ENCODE peak calls at places on chromosomes 7 and 10, in eight cellular contexts. L, P, E, U, Y, O, C and K are unnamed samples. For H3K4me1, the result is how much of the 10 kb centered on the place peaks cover.

GRCh38 chr10:38156416-38157269 is 62.5 kb downstream of the ZNF37A start:
- DNase-seq in L (no peak), P (no peak), E (no peak), U (no peak), Y (no peak), O (no peak), C (no peak), K (no peak)

GRCh38 chr7:23474829-23475578 is 4.7 kb upstream of the IGF2BP3 start:
- DNase-seq in L (no peak), P (no peak), E (no peak), U (no peak), Y (no peak), O (no peak), C (no peak), K (no peak)

GRCh38 chr10:61899045-61899444 is 2.5 kb upstream of the ARID5B start:
- DNase-seq in L (no peak), P (no peak), E (peak), U (peak), Y (no peak), O (no peak), C (no peak), K (no peak)

GRCh38 chr10:118962159-118962863 is 67.2 kb upstream of the NANOS1 start:
- DNase-seq in L (peak), P (no peak), E (no peak), U (no peak), Y (no peak), O (no peak), C (no peak), K (no peak)

GRCh38 chr7:136845899-136846465 is 22.5 kb upstream of the CHRM2 start:
- DNase-seq in L (no peak), P (no peak), E (peak), U (peak), Y (no peak), O (no peak), C (no peak), K (no peak)

GRCh38 chr10:119287613-119287991 is 80.2 kb downstream of the GRK5 start:
- DNase-seq in L (peak), P (no peak), E (no peak), U (no peak), Y (no peak), O (no peak), C (no peak), K (no peak)

GRCh38 chr10:35218339-35218955 is 91.8 kb downstream of the CREM start:
- DNase-seq in L (peak), P (peak), E (peak), U (peak), Y (peak), O (peak), C (peak), K (peak)

GRCh38 chr7:80918909-80919721 is at the start of gene SEMA3C:
- DNase-seq in L (peak), P (no peak), E (peak), U (peak), Y (peak), O (peak), C (peak), K (peak)

GRCh38 chr10:60123668-60124067 is 217.3 kb upstream of the CCDC6 start:
- DNase-seq in L (no peak), P (no peak), E (peak), U (peak), Y (no peak), O (no peak), C (no peak), K (no peak)

GRCh38 chr10:90222939-90223338 is 521.5 kb downstream of the KIF20B start:
- DNase-seq in L (no peak), P (no peak), E (no peak), U (no peak), Y (no peak), O (no peak), C (no peak), K (no peak)

GRCh38 chr7:107103369-107103768 is 58.9 kb downstream of the PRKAR2B start:
- DNase-seq in L (no peak), P (no peak), E (no peak), U (peak), Y (no peak), O (no peak), C (no peak), K (no peak)

GRCh38 chr10:118754132-118754555 is 626 bp downstream of the CACUL1 start:
- DNase-seq in L (peak), P (peak), E (peak), U (peak), Y (no peak), O (peak), C (peak), K (peak)

GRCh38 chr10:77637986-77638765 is 568 bp upstream of the KCNMA1 start:
- DNase-seq in L (peak), P (no peak), E (peak), U (peak), Y (peak), O (no peak), C (no peak), K (peak)

GRCh38 chr10:29862926-29863614 is 196.3 kb downstream of the JCAD start:
- DNase-seq in L (no peak), P (no peak), E (peak), U (peak), Y (no peak), O (no peak), C (no peak), K (no peak)

GRCh38 chr7:122803323-122803722 is 82.9 kb downstream of the CADPS2 start:
- DNase-seq in L (peak), P (no peak), E (peak), U (peak), Y (no peak), O (no peak), C (no peak), K (peak)

GRCh38 chr7:108063520-108063933 is 60.6 kb upstream of the LAMB1 start:
- DNase-seq in L (no peak), P (no peak), E (no peak), U (no peak), Y (no peak), O (no peak), C (no peak), K (no peak)

GRCh38 chr10:132146941-132147915 is 39.5 kb upstream of the DPYSL4 start:
- DNase-seq in L (no peak), P (no peak), E (no peak), U (no peak), Y (no peak), O (no peak), C (no peak), K (no peak)

GRCh38 chr7:19899517-19899916 is 126.1 kb upstream of the TMEM196 start:
- DNase-seq in L (no peak), P (no peak), E (peak), U (peak), Y (no peak), O (no peak), C (no peak), K (no peak)

GRCh38 chr7:98133181-98133580 is 26.5 kb downstream of the LMTK2 start:
- DNase-seq in L (no peak), P (no peak), E (peak), U (peak), Y (no peak), O (no peak), C (no peak), K (no peak)

GRCh38 chr10:124285587-124286527 is 132.9 kb downstream of the OAT start:
- DNase-seq in L (peak), P (no peak), E (peak), U (no peak), Y (no peak), O (peak), C (no peak), K (no peak)

GRCh38 chr7:108129018-108129965 is 869 bp downstream of the LAMB4 start:
- DNase-seq in L (no peak), P (no peak), E (peak), U (no peak), Y (no peak), O (no peak), C (no peak), K (no peak)

GRCh38 chr7:37656913-37657530 is 26.5 kb upstream of the GPR141 start:
- DNase-seq in L (no peak), P (no peak), E (no peak), U (no peak), Y (no peak), O (no peak), C (no peak), K (no peak)

GRCh38 chr7:128792471-128793183 is 859 bp downstream of the CCDC136 start:
- DNase-seq in L (no peak), P (no peak), E (no peak), U (no peak), Y (no peak), O (no peak), C (no peak), K (no peak)

GRCh38 chr7:127938588-127938987 is 92.6 kb downstream of the LRRC4 start:
- DNase-seq in L (no peak), P (no peak), E (peak), U (peak), Y (no peak), O (no peak), C (no peak), K (no peak)

GRCh38 chr10:12448729-12449391 is 99.5 kb downstream of the CAMK1D start:
- DNase-seq in L (no peak), P (peak), E (peak), U (peak), Y (peak), O (peak), C (peak), K (peak)

GRCh38 chr10:114719311-114719710 is 61.2 kb upstream of the ABLIM1 start:
- DNase-seq in L (no peak), P (no peak), E (no peak), U (no peak), Y (no peak), O (no peak), C (no peak), K (no peak)

GRCh38 chr7:151664268-151664667 is 144.6 kb upstream of the RHEB start:
- DNase-seq in L (no peak), P (no peak), E (no peak), U (no peak), Y (no peak), O (no peak), C (no peak), K (no peak)

GRCh38 chr7:33452805-33453502 is 323.6 kb downstream of the BBS9 start:
- DNase-seq in L (no peak), P (no peak), E (peak), U (peak), Y (no peak), O (no peak), C (no peak), K (no peak)

GRCh38 chr10:121608669-121609190 is 10.5 kb upstream of the FGFR2 start:
- DNase-seq in L (peak), P (no peak), E (no peak), U (no peak), Y (peak), O (no peak), C (peak), K (peak)

GRCh38 chr7:47330561-47331178 is 251.2 kb downstream of the TNS3 start:
- DNase-seq in L (peak), P (no peak), E (no peak), U (no peak), Y (no peak), O (no peak), C (no peak), K (no peak)
- H3K4me1 ChIP-seq in L (under half), P (under half), E (under half), U (under half), Y (under half), O (half or more), C (under half), K (under half)

GRCh38 chr7:73830618-73830871 is 251 bp upstream of the CLDN4 start:
- DNase-seq in L (no peak), P (no peak), E (no peak), U (no peak), Y (no peak), O (no peak), C (no peak), K (no peak)

GRCh38 chr7:73829921-73830617 is 727 bp upstream of the CLDN4 start:
- DNase-seq in L (no peak), P (no peak), E (no peak), U (no peak), Y (no peak), O (no peak), C (no peak), K (no peak)

GRCh38 chr7:73829505-73829904 is 1.3 kb upstream of the CLDN4 start:
- DNase-seq in L (peak), P (no peak), E (no peak), U (no peak), Y (no peak), O (no peak), C (no peak), K (no peak)

GRCh38 chr7:73831656-73832579 is 1.1 kb downstream of the CLDN4 start:
- DNase-seq in L (peak), P (no peak), E (no peak), U (no peak), Y (no peak), O (no peak), C (no peak), K (peak)

DNA sequence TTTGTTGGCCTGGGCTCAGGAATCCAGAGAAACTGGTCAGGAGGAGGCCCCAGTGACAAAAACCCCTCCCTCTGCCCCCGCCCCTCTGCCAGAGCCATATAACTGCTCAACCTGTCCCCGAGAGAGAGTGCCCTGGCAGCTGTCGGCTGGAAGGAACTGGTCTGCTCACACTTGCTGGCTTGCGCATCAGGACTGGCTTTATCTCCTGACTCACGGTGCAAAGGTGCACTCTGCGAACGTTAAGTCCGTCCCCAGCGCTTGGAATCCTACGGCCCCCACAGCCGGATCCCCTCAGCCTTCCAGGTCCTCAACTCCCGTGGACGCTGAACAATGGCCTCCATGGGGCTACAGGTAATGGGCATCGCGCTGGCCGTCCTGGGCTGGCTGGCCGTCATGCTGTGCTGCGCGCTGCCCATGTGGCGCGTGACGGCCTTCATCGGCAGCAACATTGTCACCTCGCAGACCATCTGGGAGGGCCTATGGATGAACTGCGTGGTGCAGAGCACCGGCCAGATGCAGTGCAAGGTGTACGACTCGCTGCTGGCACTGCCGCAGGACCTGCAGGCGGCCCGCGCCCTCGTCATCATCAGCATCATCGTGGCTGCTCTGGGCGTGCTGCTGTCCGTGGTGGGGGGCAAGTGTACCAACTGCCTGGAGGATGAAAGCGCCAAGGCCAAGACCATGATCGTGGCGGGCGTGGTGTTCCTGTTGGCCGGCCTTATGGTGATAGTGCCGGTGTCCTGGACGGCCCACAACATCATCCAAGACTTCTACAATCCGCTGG is at the start of gene CLDN4:
- DNase-seq in L (peak), P (no peak), E (no peak), U (no peak), Y (no peak), O (no peak), C (no peak), K (no peak)
- H3K4me3 ChIP-seq in L (no peak), P (no peak), E (no peak), U (no peak), Y (no peak), O (no peak), C (peak), K (no peak)

DNA sequence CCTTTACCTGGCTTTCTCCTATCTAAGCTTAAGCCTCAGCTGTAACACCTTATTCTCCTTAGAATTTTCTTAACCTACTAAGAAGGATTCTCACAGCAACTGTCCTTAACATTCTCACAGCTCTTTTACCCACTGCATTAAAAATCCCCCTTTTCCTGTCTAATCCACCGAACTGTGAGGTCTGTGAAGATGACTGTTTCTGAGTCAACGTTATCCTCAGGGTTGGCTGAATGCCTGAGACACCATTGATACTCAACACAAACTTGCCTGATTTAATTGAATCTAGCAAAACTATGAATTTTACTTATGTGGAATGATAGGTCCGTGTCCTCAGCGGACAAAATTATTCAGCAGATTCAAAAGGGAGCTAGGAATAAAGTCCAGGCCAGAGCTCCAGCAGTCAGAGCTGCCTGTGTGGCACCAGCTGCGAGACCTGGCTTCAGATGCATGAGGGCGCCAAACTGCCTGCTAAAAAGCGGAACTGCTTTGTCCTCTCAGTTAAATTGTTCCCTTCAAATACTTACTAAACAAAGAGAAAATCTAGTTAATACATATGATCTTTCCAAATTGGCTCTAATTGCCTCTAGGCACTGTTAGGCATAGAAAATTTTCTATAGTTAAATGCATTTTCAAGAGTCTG is 33.4 kb upstream of the VWDE start:
- DNase-seq in L (peak), P (no peak), E (peak), U (peak), Y (no peak), O (no peak), C (no peak), K (no peak)
- H3K27ac ChIP-seq in L (no peak), P (no peak), E (no peak), U (no peak), Y (no peak), O (no peak), C (no peak), K (no peak)

GRCh38 chr7:5696346-5697100 is 84.9 kb downstream of the RNF216 start:
- DNase-seq in L (no peak), P (no peak), E (no peak), U (no peak), Y (no peak), O (no peak), C (no peak), K (no peak)

GRCh38 chr7:5693529-5693928 is 87.9 kb downstream of the RNF216 start:
- DNase-seq in L (no peak), P (no peak), E (peak), U (no peak), Y (no peak), O (peak), C (no peak), K (no peak)

GRCh38 chr7:5694221-5694754 is 87.2 kb downstream of the RNF216 start:
- DNase-seq in L (no peak), P (no peak), E (peak), U (peak), Y (peak), O (no peak), C (peak), K (no peak)

GRCh38 chr7:5695709-5696345 is 85.6 kb downstream of the RNF216 start:
- DNase-seq in L (no peak), P (no peak), E (peak), U (no peak), Y (peak), O (peak), C (peak), K (peak)

DNA sequence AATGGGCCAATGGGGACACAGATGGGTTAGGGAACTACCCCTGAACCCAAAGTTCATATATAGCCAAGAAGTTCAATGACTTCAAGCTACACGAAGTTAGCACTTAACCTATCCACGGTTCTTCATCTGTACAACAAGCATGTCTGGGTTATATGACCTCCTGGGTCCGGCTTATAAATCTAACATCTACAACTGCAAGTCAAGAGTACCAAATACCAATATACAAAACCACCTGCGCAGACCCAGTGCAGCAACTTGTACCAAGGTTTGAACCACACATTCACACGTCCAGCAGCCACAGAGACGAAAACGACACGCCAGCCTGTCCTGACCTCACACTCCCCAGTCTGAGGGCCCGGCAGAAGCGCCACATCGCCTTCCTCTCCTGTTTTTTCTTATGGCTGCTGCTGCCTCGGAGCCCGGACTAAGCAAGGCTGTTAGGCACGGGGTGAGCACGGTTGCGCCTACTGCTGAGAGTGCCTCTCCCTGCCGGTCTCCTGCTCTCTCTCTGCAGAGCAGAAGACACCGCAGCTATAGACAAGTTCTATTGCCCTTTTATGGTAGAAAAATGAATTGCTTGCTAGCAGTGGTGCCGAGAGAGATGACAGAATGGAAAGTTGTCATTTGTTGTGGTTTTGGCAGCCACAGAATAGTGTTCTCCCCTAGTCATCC is 86.3 kb downstream of the RNF216 start:
- DNase-seq in L (no peak), P (peak), E (peak), U (peak), Y (peak), O (peak), C (peak), K (peak)
- H3K4me1 ChIP-seq in L (under half), P (half or more), E (half or more), U (half or more), Y (under half), O (half or more), C (half or more), K (half or more)

DNA sequence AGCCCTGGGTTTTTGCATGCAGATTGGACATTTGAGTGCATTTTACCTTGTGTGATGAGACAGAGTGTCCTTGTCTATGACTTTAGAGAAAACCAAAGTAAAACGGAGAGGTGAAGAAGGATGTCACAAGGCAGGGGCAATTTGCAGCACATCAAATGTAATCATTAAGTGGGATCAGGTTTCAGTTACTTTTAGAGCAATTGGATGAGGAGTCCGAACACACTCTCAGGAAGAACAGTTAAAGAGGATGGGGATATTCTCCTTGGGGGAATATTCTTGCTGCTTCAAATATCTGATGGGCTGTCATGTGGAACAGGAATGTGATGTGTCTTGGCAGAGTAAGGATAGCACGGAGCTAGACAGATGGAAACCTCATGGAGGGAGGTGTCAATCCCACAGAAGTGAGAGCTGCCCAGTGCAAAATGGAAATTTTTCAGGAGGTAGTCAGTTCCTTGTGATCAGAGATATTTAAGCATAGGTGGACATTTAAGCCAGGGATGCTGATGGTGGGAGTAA is 765 bp downstream of the RAB19 start:
- DNase-seq in L (no peak), P (no peak), E (no peak), U (peak), Y (no peak), O (no peak), C (no peak), K (no peak)
- H3K4me3 ChIP-seq in L (peak), P (peak), E (no peak), U (no peak), Y (no peak), O (no peak), C (no peak), K (no peak)